ENCODE peak calls at places on chromosomes 6 and 20, in four cellular contexts. Y is fibroblast of mammary gland, W is IMR-90, P is mucosa of descending colon. K is an unnamed sample.
A peak's percentile ranks its signal among the peaks of the same experiment; 100 is the strongest.

GRCh38 chr6:142845624-142846458 is 99.1 kb downstream of the HIVEP2 start:
- DNase-seq in P (peak; percentile 92), Y (peak; percentile 80), W (peak; percentile 70), K (peak; percentile 81)

GRCh38 chr20:57460781-57461465 is 64.0 kb downstream of the CTCFL start:
- DNase-seq in P (no peak), W (no peak), Y (no peak), K (no peak)

GRCh38 chr20:40738976-40739375 is 49.9 kb upstream of the MAFB start:
- DNase-seq in Y (no peak), W (no peak), P (no peak), K (no peak)

GRCh38 chr6:128464790-128465189 is 55.6 kb downstream of the PTPRK start:
- DNase-seq in P (no peak), Y (no peak), W (no peak), K (no peak)

GRCh38 chr6:111480988-111481830 is 1.8 kb downstream of the REV3L start:
- DNase-seq in Y (peak; percentile 50), W (peak; percentile 30), P (no peak), K (no peak)

GRCh38 chr6:62516287-62517152 is 230.5 kb upstream of the KHDRBS2 start:
- DNase-seq in Y (no peak), W (no peak), P (no peak), K (no peak)

GRCh38 chr6:34992353-34992752 is 103.3 kb downstream of the ANKS1A start:
- DNase-seq in P (no peak), W (no peak), Y (no peak), K (no peak)

GRCh38 chr6:70547313-70547712 is 19.4 kb upstream of the SDHAF4 start:
- DNase-seq in W (peak; percentile 37), P (no peak), Y (peak; percentile 24), K (no peak)

GRCh38 chr20:16125810-16126209 is 447.4 kb downstream of the KIF16B start:
- DNase-seq in P (no peak), W (no peak), Y (no peak), K (no peak)

GRCh38 chr6:38695227-38695900 is 7.6 kb downstream of the GLO1 start:
- DNase-seq in P (no peak), W (no peak), Y (no peak), K (no peak)

GRCh38 chr6:15893556-15894253 is 230.9 kb upstream of the DTNBP1 start:
- DNase-seq in P (no peak), Y (peak; percentile 51), W (peak; percentile 27), K (no peak)

DNA sequence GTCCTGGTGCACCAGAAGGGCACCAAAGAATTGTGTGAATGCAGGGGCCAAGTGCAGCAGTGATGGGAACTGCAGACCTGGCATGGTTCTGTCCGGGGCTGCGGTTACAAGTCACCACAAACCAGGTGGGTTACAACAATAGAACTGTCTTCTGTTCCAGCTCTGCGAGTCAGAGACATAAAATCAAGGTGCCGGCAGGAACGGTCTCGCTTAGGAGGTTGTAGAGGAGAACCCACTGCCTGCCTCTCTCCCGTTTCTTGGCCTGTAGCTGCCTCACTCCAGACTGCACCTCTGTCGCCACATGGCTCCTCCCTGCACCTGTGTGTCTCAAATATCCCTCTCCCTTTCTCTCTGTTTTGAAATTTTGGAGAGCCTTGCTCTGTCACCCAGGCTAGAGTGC is 143.3 kb downstream of the TAF4 start:
- DNase-seq in P (no peak), W (no peak), Y (no peak), K (no peak)
- TF ChIP-seq CTCF in P (no peak), W (no peak), Y (no peak), K (no peak)

GRCh38 chr20:32484221-32485125 is 100.7 kb downstream of the NOL4L start:
- DNase-seq in P (peak; percentile 80), W (no peak), Y (no peak), K (peak; percentile 71)

GRCh38 chr20:32482251-32483220 is 102.6 kb downstream of the NOL4L start:
- DNase-seq in P (peak; percentile 78), W (no peak), Y (no peak), K (no peak)

GRCh38 chr20:32485126-32485769 is 99.9 kb downstream of the NOL4L start:
- DNase-seq in P (peak; percentile 81), Y (peak; percentile 82), W (peak; percentile 83), K (no peak)

GRCh38 chr20:32481311-32482103 is 103.6 kb downstream of the NOL4L start:
- DNase-seq in W (no peak), P (peak; percentile 60), Y (no peak), K (no peak)

DNA sequence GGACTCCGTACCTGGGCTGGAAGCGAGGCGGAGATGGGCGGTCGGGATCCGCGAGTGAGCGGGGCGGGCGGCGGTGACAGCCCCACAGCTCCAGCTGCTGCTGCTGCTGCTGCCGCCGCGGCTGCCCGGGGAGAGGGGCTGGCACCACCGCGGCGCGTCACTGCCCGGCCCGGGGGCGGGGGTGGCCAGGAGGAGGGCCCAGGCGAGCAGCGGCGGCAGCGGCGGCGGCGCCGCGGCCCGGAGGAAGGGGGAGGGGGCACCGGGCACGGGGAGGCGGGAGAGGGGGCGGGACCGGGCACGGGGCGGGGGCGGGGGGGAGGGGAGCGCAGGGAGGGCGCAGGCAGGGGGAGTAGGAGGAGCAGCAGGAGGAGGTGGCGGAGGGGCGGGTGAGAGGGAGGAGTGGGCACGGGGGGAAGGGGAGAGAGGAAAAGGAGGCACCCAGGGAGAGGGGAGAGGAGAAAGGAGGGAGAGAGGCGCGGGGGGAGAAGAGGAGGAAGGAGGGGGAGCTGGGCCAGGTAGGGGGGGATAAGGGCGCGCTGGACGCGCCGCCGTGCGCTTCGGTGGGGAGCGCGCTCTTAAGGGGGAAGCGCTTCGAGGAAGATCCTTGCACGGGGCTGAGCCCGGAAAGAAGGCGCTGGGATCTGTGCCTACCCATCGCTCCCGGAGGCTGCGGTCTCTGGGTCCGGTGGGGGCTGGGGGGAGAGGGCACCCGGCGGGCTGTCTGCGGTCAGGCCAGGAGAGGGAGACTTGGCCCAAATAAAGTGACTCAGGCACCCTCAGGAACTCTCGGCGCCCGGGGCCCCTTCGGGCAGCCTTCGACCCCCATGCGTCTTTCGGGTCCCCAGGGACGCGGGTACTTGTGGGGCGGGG is 101.5 kb downstream of the NOL4L start:
- DNase-seq in Y (peak; percentile 63), P (peak; percentile 86), W (peak; percentile 73), K (peak; percentile 80)
- TF ChIP-seq CTCF in Y (no peak), P (no peak), W (no peak), K (no peak)

DNA sequence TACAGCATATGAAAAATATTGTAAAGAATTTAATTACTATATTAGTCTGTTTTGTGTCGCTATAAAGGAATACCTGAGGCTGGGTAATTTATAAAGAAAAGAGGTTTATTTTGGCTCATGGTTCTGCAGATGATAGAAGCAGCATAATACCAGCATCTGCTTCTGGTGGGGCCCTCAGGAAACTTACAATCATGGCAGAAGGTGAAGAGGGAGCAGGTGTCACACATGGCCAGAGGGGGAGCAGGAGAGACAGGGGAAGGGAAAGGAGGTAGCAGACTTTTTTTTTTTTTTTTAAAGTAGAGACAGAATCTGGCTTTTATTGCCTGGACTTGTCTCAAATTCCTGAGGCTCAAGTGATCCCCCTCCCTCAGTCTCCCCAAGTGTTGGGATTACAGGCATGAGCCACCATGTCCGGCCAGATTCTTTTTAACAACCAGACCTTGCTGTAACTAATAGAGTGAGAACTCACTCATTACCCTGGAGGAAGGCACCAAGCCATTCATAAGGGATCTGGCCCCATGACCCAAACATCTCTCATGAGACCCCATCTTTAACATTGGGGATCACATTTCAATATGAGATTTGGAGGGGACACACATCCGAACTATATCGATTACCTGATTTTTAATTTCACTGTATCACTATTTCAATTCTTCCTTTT is 64.6 kb downstream of the MAN1A1 start:
- DNase-seq in W (no peak), P (no peak), Y (no peak), K (no peak)
- TF ChIP-seq CTCF in W (no peak), P (no peak), Y (peak; percentile 20), K (no peak)

GRCh38 chr6:113089056-113089455 is 741.9 kb downstream of the RFPL4B start:
- DNase-seq in P (no peak), Y (no peak), W (no peak), K (no peak)
- TF ChIP-seq CTCF in P (no peak), Y (no peak), W (no peak), K (no peak)

GRCh38 chr6:146027586-146028249 is 1.1 kb upstream of the GRM1 start:
- DNase-seq in Y (peak; percentile 2), P (no peak), W (no peak), K (no peak)
- TF ChIP-seq CTCF in Y (peak; percentile 7), P (no peak), W (no peak), K (no peak)

GRCh38 chr6:158645064-158646022 is 800 bp upstream of the DYNLT1 start:
- DNase-seq in Y (no peak), P (peak; percentile 1), W (no peak), K (no peak)
- TF ChIP-seq CTCF in Y (no peak), P (no peak), W (no peak), K (no peak)

GRCh38 chr6:18668994-18669393 is 281.8 kb downstream of the RNF144B start:
- DNase-seq in P (no peak), W (no peak), Y (no peak), K (no peak)
- TF ChIP-seq CTCF in P (no peak), W (no peak), Y (no peak), K (no peak)

GRCh38 chr6:139705284-139705683 is 330.8 kb upstream of the CITED2 start:
- DNase-seq in P (no peak), Y (no peak), W (no peak), K (no peak)
- TF ChIP-seq CTCF in P (no peak), Y (no peak), W (no peak), K (no peak)

K was measured in mesothelial cell of epicardium.